ENCODE peak calls at places on chromosomes 11 and 22, in six cellular contexts. W, U, I, R, D and F are unnamed samples.

GRCh38 chr11:35781342-35782171 is 119.0 kb downstream of the TRIM44 start:
- DNase-seq in R (no peak), I (no peak), D (peak; percentile 53), U (no peak), W (no peak), F (no peak)

GRCh38 chr11:2826679-2827056 is 58.9 kb downstream of the CDKN1C start:
- DNase-seq in W (no peak), D (no peak), R (peak; percentile 17), I (no peak), U (no peak), F (no peak)

GRCh38 chr11:60989108-60989650 is 17.7 kb downstream of the CD6 start:
- DNase-seq in I (no peak), R (no peak), D (no peak), W (no peak), U (peak; percentile 69), F (no peak)

GRCh38 chr11:87173185-87174039 is 135.7 kb downstream of the TMEM135 start:
- DNase-seq in R (no peak), W (no peak), U (no peak), I (no peak), D (peak; percentile 75), F (peak; percentile 5)

GRCh38 chr22:50720301-50720845 is 17.6 kb upstream of the ACR start:
- DNase-seq in U (no peak), W (no peak), R (no peak), D (no peak), I (no peak), F (no peak)

GRCh38 chr11:104650234-104650633 is 248.0 kb downstream of the CASP12 start:
- DNase-seq in D (no peak), W (no peak), R (no peak), U (no peak), I (no peak), F (no peak)

GRCh38 chr11:124085583-124085982 is 29.7 kb upstream of the VWA5A start:
- DNase-seq in I (no peak), R (no peak), D (peak; percentile 24), U (no peak), W (no peak), F (no peak)

GRCh38 chr22:27554106-27554814 is 247.3 kb downstream of the MN1 start:
- DNase-seq in W (peak; percentile 56), I (no peak), D (peak; percentile 49), R (no peak), U (no peak), F (peak; percentile 12)

GRCh38 chr11:12270215-12270797 is 107.1 kb upstream of the PARVA start:
- DNase-seq in D (no peak), I (no peak), R (no peak), U (no peak), W (no peak), F (no peak)

GRCh38 chr11:13229675-13230359 is 47.8 kb upstream of the BMAL1 start:
- DNase-seq in W (no peak), R (no peak), I (no peak), U (no peak), D (no peak), F (no peak)

GRCh38 chr22:42962295-42963230 is 52.4 kb downstream of the PACSIN2 start:
- DNase-seq in R (no peak), I (peak; percentile 89), U (no peak), W (peak; percentile 70), D (no peak), F (peak; percentile 94)

GRCh38 chr11:108223449-108224149 is 732 bp downstream of the ATM start:
- DNase-seq in U (no peak), W (no peak), R (no peak), I (no peak), D (peak; percentile 48), F (peak; percentile 13)

GRCh38 chr22:37197451-37198289 is 9.6 kb upstream of the C1QTNF6 start:
- DNase-seq in W (peak; percentile 70), I (peak; percentile 95), R (no peak), D (peak; percentile 87), U (no peak), F (peak; percentile 80)

GRCh38 chr22:44407404-44408226 is 90.4 kb downstream of the RTL6 start:
- DNase-seq in W (no peak), U (no peak), R (peak; percentile 28), D (no peak), I (no peak), F (no peak)

GRCh38 chr11:104163100-104164027 is 583 bp downstream of the PDGFD start:
- DNase-seq in W (peak; percentile 25), D (peak; percentile 27), U (peak; percentile 16), I (peak; percentile 26), R (peak; percentile 41), F (no peak)

GRCh38 chr11:117089685-117090084 is 8.5 kb downstream of the SIK3 start:
- DNase-seq in W (no peak), D (peak; percentile 33), I (peak; percentile 50), R (no peak), U (no peak), F (no peak)

GRCh38 chr11:75558939-75559843 is 2.9 kb upstream of the SERPINH1 start:
- DNase-seq in D (peak; percentile 79), U (no peak), I (no peak), R (no peak), W (peak; percentile 62), F (no peak)

GRCh38 chr22:17387356-17387755 is 18.1 kb downstream of the CECR2 start:
- DNase-seq in U (no peak), R (no peak), W (no peak), I (no peak), D (no peak), F (no peak)

GRCh38 chr11:67302571-67303131 is 679 bp upstream of the SSH3 start:
- DNase-seq in R (no peak), U (no peak), I (peak; percentile 68), D (no peak), W (peak; percentile 49), F (peak; percentile 60)

GRCh38 chr11:73198677-73199076 is 19.4 kb upstream of the P2RY2 start:
- DNase-seq in I (no peak), U (no peak), W (no peak), R (no peak), D (peak; percentile 10), F (peak; percentile 94)

GRCh38 chr11:134450186-134450585 is 38.1 kb upstream of the B3GAT1 start:
- DNase-seq in R (no peak), I (no peak), D (no peak), U (no peak), W (no peak), F (no peak)

GRCh38 chr11:134454146-134454690 is 42.2 kb upstream of the B3GAT1 start:
- DNase-seq in R (no peak), U (no peak), I (no peak), D (no peak), W (no peak), F (no peak)

GRCh38 chr11:134452849-134453177 is 40.8 kb upstream of the B3GAT1 start:
- DNase-seq in U (no peak), D (no peak), W (no peak), I (no peak), R (no peak), F (no peak)

GRCh38 chr11:134452026-134452848 is 40.2 kb upstream of the B3GAT1 start:
- DNase-seq in R (no peak), U (no peak), D (no peak), W (no peak), I (no peak), F (no peak)

DNA sequence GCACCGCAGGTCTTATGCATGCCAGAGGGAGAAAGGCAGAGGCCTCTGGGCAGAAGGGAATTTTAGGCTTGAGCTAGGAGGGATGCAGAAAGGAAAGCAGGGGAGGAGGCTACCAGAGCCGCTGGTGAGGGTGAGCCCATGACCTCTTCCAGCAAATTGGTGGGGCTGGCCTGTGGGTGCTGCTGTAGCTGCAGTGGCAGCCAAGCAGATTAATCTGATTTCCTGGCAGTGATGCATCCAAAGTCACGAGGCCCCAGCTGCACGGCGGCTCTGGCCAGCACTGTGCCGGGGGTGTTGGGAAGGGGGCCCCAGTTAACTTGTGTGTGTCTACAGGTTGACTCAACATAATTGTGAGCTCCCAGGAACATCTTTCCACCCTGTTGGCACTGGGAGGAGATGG is 41.4 kb upstream of the B3GAT1 start:
- DNase-seq in R (no peak), D (no peak), U (no peak), W (no peak), I (no peak), F (no peak)
- H3K9me3 ChIP-seq in R (peaks cover 22% of the 10 kb centered on the region), D (peaks cover 12% of the 10 kb centered on the region), U (peaks cover 9% of the 10 kb centered on the region), W (no peaks in the 10 kb centered on the region), I (no peaks in the 10 kb centered on the region), F (no peaks in the 10 kb centered on the region)

GRCh38 chr11:113176561-113176960 is 137.8 kb upstream of the TTC12 start:
- DNase-seq in W (no peak), U (no peak), I (no peak), D (peak; percentile 73), R (no peak), F (no peak)
- H3K4me1 ChIP-seq in W (no peaks in the 10 kb centered on the region), U (no peaks in the 10 kb centered on the region), I (no peaks in the 10 kb centered on the region), D (peaks cover 17% of the 10 kb centered on the region), R (peaks cover 48% of the 10 kb centered on the region), F (no peaks in the 10 kb centered on the region)

DNA sequence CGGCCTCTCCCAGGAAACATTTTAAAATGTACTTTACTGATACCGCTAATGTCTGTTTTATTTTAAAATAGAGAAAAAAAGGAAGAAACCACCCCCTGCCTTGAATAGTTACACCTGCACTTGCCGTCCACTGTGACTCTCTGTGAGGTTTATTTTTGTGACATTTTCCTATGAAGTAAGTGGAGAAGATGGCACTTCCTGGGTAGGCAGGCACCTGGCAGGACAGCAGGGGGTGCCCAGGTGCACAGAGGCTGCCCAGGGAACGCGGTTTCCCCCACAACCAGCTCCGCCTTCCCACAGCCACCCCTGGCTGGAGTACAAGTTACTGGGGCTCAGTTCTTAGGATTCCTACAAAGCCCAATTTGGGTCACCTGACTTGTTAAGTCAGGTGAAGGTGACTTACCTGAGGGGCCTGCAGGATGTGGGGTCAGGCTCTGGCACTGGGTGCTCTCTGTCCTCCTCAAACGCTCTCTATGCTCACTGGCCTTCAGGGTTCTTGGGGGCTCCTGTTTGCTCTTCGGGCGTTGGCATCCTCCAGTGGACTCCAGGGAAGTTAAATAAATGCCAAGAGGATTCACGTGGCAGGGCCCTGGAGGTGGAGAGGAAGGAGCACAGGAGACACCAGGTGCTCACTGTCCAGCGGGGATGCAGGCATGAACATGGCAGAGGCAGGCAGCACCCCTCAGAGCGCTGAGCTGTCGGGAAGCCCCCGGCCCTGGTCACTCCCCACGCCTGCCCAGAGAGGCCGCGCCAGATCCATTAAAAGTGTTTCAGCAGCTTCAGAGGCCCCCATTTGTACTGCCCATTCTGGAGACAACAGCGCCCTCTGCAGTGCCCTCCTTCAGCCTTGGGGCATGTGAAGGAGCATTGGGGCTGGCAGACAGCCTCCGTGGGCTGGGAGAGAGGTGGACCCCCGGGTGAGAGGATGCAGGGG is 1021.2 kb downstream of the TBC1D22A start:
- DNase-seq in U (no peak), I (no peak), D (no peak), W (no peak), R (no peak), F (no peak)
- H3K9me3 ChIP-seq in U (no peaks in the 10 kb centered on the region), I (no peaks in the 10 kb centered on the region), D (peaks cover 18% of the 10 kb centered on the region), W (no peaks in the 10 kb centered on the region), R (peaks cover 11% of the 10 kb centered on the region), F (no peaks in the 10 kb centered on the region)

GRCh38 chr11:45036010-45036409 is 85.3 kb upstream of the TP53I11 start:
- DNase-seq in U (no peak), W (no peak), R (no peak), D (no peak), I (no peak), F (no peak)

GRCh38 chr11:45036733-45037132 is 86.0 kb upstream of the TP53I11 start:
- DNase-seq in D (no peak), R (no peak), U (no peak), W (no peak), I (no peak), F (no peak)

GRCh38 chr11:45035440-45035839 is 84.8 kb upstream of the TP53I11 start:
- DNase-seq in I (no peak), W (no peak), D (no peak), U (no peak), R (no peak), F (no peak)

GRCh38 chr11:45038923-45039322 is 88.2 kb upstream of the TP53I11 start:
- DNase-seq in R (no peak), I (no peak), U (no peak), W (no peak), D (no peak), F (no peak)

GRCh38 chr11:45037425-45038005 is 86.8 kb upstream of the TP53I11 start:
- DNase-seq in I (no peak), R (no peak), U (no peak), W (no peak), D (no peak), F (no peak)
- H3K4me1 ChIP-seq in I (no peaks in the 10 kb centered on the region), R (no peaks in the 10 kb centered on the region), U (no peaks in the 10 kb centered on the region), W (no peaks in the 10 kb centered on the region), D (no peaks in the 10 kb centered on the region), F (no peaks in the 10 kb centered on the region)